ENCODE peak calls at places on chromosomes 5 and 9, in four cellular contexts. K is K562, F is neural crest cell, H is Peyer's patch. G is an unnamed sample.

GRCh38 chr5:134053840-134054338 is 49.1 kb upstream of the VDAC1 start:
- DNase-seq in K (no peak), F (no peak), H (no peak), G (no peak)

GRCh38 chr9:84373975-84374374 is 33.4 kb upstream of the SLC28A3 start:
- DNase-seq in K (no peak), F (no peak), H (no peak), G (no peak)

GRCh38 chr5:2149196-2149541 is 266.4 kb upstream of the IRX4 start:
- DNase-seq in K (no peak), F (no peak), H (no peak), G (no peak)

GRCh38 chr5:178113141-178113787 is at the start of gene N4BP3:
- DNase-seq in K (peak), F (peak), H (peak), G (peak)

GRCh38 chr9:106958955-106959657 is 96.1 kb downstream of the ZNF462 start:
- DNase-seq in K (no peak), F (no peak), H (no peak), G (no peak)

GRCh38 chr5:131635755-131636479 is 888 bp upstream of the RAPGEF6 start:
- DNase-seq in K (no peak), F (peak), H (no peak), G (no peak)

GRCh38 chr9:5671711-5672353 is 42.9 kb downstream of the RIC1 start:
- DNase-seq in K (no peak), F (no peak), H (no peak), G (no peak)

GRCh38 chr9:107855164-107855563 is 365.6 kb upstream of the KLF4 start:
- DNase-seq in K (no peak), F (no peak), H (no peak), G (no peak)

GRCh38 chr9:116377179-116377790 is 223.7 kb downstream of the PAPPA start:
- DNase-seq in K (no peak), F (no peak), H (no peak), G (no peak)

GRCh38 chr9:20015427-20015931 is 226.6 kb upstream of the SLC24A2 start:
- DNase-seq in K (no peak), F (no peak), H (no peak), G (no peak)

GRCh38 chr9:84271004-84271886 is 69.3 kb downstream of the SLC28A3 start:
- DNase-seq in K (no peak), F (peak), H (peak), G (peak)

GRCh38 chr9:114364123-114364522 is 23.7 kb downstream of the AKNA start:
- DNase-seq in K (no peak), F (no peak), H (no peak), G (no peak)

GRCh38 chr5:134131578-134132350 is 17.3 kb downstream of the TCF7 start:
- DNase-seq in K (no peak), F (no peak), H (no peak), G (no peak)

GRCh38 chr5:149733129-149733900 is 3.2 kb downstream of the PPARGC1B start:
- DNase-seq in K (no peak), F (no peak), H (no peak), G (no peak)

GRCh38 chr9:124771021-124771866 is at the start of gene NR6A1:
- DNase-seq in K (peak), F (peak), H (peak), G (peak)

GRCh38 chr5:95924720-95925119 is 36.9 kb downstream of the ELL2 start:
- DNase-seq in K (no peak), F (no peak), H (no peak), G (no peak)

GRCh38 chr5:59039296-59040006 is 456.6 kb downstream of the RAB3C start:
- DNase-seq in K (no peak), F (peak), H (peak), G (peak)

GRCh38 chr9:131160416-131161112 is 35.2 kb downstream of the NUP214 start:
- DNase-seq in K (peak), F (no peak), H (no peak), G (no peak)

GRCh38 chr9:20914556-20914955 is 116.9 kb downstream of the HACD4 start:
- DNase-seq in K (no peak), F (no peak), H (no peak), G (no peak)

GRCh38 chr5:138352722-138353549 is 451 bp downstream of the KDM3B start:
- DNase-seq in K (peak), F (peak), H (peak), G (peak)

GRCh38 chr9:133709716-133710571 is 28.2 kb downstream of the SARDH start:
- DNase-seq in K (no peak), F (no peak), H (no peak), G (no peak)

GRCh38 chr5:161230222-161230621 is 316.3 kb downstream of the GABRB2 start:
- DNase-seq in K (no peak), F (no peak), H (no peak), G (no peak)

GRCh38 chr5:16502866-16503265 is 37.3 kb upstream of the ZNF622 start:
- DNase-seq in K (no peak), F (no peak), H (no peak), G (no peak)

GRCh38 chr5:32709789-32710334 is 1.3 kb upstream of the NPR3 start:
- DNase-seq in K (peak), F (peak), H (no peak), G (peak)

GRCh38 chr9:134962065-134962997 is 44.6 kb upstream of the FCN1 start:
- DNase-seq in K (no peak), F (no peak), H (no peak), G (no peak)

GRCh38 chr9:84501587-84501986 is 161.0 kb upstream of the SLC28A3 start:
- DNase-seq in K (no peak), F (no peak), H (no peak), G (no peak)

GRCh38 chr9:73536403-73536802 is 384.7 kb downstream of the ANXA1 start:
- DNase-seq in K (no peak), F (no peak), H (no peak), G (no peak)

GRCh38 chr9:116546711-116547581 is 140.2 kb upstream of the TRIM32 start:
- DNase-seq in K (no peak), F (no peak), H (no peak), G (no peak)

GRCh38 chr9:34492051-34492450 is 30.7 kb downstream of the ENHO start:
- DNase-seq in K (no peak), F (no peak), H (no peak), G (no peak)
- TF ChIP-seq CTCF in K (no peak), F (no peak), H (no peak), G (no peak)

DNA sequence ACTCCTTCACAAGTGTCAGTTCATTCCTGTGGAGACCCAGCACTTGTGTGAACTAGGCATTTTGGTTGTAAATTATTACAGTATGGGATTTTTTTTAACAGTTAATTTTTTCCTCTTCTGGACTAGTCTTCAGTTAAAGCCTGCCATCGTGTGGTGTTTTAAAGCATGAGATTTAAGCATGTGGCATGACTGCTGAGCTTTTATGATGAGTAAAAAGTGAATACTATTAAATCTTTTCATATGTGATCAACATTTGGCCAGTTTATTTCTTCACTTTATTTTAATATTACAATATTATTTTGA is 25.0 kb downstream of the LMNB1 start:
- DNase-seq in K (no peak), F (no peak), H (no peak), G (no peak)
- TF ChIP-seq CTCF in K (peak), F (no peak), H (peak), G (no peak)

GRCh38 chr9:683509-684021 is 157.9 kb upstream of the DMRT1 start:
- DNase-seq in K (no peak), F (no peak), H (no peak), G (no peak)

GRCh38 chr9:680106-680505 is 161.4 kb upstream of the DMRT1 start:
- DNase-seq in K (no peak), F (no peak), H (no peak), G (no peak)

GRCh38 chr9:684950-685340 is 156.6 kb upstream of the DMRT1 start:
- DNase-seq in K (no peak), F (no peak), H (no peak), G (no peak)

GRCh38 chr9:684055-684949 is 157.2 kb upstream of the DMRT1 start:
- DNase-seq in K (no peak), F (no peak), H (no peak), G (no peak)

DNA sequence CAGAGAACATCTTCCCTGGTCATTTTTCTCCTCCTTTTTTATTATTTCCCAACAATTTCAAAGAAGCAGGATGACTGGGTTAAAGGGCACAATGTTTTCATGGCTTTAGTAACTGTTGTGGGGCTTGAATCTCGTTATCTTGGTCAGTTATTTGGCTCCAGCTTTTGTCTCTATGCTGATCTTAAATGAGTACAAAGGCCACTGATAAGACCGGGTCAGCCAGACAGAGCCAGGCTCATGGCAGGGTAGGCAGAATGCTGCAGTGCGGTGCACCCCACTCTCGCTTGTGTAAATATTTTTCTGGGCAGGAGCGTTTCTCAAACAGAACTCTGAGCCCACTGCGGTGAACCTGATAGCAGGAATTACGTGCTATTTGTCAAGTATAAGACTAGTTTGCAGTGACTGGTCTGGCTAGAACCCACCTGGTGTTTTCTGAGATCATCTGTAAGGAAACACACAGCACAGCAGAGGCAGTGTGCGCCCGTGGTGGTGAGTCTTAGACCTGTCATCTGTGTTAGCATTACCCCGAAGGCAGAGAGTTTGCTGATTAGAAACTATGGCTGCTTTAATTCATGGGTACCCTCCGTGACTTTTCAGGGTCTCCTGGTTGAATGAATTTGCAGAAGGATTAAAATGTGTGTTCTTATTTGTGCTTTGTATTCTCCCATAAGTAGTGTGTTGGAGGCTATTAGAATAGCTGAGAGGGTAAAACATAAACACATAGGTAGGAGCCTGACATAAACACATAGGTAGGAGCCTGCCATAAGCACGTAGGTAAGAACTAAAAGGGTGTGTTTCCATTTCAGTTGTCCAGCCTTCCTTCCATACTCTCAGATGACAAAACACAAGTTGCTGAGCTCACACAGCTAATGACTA is 158.6 kb upstream of the DMRT1 start:
- DNase-seq in K (no peak), F (no peak), H (no peak), G (no peak)
- TF ChIP-seq CTCF in K (no peak), F (no peak), H (no peak), G (no peak)

GRCh38 chr9:4287386-4287785 is 12.5 kb downstream of the GLIS3 start:
- DNase-seq in K (no peak), F (no peak), H (no peak), G (no peak)

GRCh38 chr9:4289411-4290380 is 10.2 kb downstream of the GLIS3 start:
- DNase-seq in K (no peak), F (no peak), H (no peak), G (no peak)

GRCh38 chr9:4286086-4286485 is 13.8 kb downstream of the GLIS3 start:
- DNase-seq in K (no peak), F (no peak), H (no peak), G (no peak)

GRCh38 chr9:4290427-4290837 is 9.4 kb downstream of the GLIS3 start:
- DNase-seq in K (no peak), F (no peak), H (no peak), G (no peak)

DNA sequence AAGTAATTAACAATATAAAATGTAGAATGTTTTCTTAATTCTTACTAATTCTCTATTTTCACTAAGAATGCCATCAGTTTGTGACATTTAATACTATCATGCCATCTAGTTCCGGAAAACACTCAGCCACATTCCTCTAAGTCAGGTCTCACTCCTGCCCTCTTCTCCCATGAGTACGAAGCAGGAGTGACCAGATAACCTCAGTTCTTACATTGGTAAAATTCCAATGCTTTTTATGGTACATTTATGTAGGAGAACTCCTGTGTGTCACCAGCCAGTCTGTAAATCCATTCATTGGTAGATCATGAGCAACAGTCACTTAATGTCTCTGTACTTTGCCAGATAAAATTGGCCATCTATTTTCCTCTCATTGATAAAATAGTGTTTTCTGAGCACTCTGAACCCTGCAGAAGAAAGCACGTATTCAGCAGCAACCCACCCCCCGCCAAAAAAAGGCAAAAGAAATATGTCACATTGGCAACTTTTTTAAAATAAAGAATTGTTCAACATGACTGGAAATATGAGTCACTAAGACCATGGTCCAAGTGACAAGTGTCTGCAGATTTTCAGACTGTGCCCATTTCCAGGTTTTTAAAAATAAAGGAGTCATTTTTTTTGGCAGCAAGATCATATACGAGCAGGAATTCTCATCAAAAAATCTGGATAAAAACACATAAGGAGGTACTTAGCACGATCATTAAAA is 11.8 kb downstream of the GLIS3 start:
- DNase-seq in K (no peak), F (no peak), H (no peak), G (no peak)
- TF ChIP-seq CTCF in K (no peak), F (no peak), H (no peak), G (no peak)

DNA sequence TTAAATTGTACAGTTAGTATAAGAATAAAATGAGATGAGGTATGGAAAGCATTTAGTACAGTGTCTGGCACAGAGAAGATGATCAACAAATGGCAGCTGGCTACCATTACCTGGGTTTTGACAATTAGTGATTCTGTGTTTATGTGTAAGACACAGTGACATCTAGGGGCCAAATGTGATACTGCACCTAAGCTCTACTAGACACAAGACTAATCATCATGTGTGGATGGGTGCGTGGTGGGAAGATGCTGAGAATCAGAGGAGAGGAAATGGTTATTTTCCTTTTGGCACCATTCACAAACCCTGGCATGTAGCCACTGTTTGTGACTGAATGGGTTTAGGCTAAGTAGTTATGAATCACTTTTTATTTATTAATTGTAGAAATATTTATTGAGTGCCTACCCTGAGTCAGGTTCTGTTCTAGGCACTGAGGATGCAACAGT is 109.8 kb upstream of the TBC1D2 start:
- DNase-seq in K (peak), F (no peak), H (no peak), G (no peak)
- TF ChIP-seq CTCF in K (peak), F (peak), H (peak), G (peak)

GRCh38 chr5:38450627-38451371 is 105.6 kb downstream of the LIFR start:
- DNase-seq in K (no peak), F (no peak), H (no peak), G (no peak)
- TF ChIP-seq CTCF in K (no peak), F (no peak), H (no peak), G (no peak)

G was measured in endothelial cell.